ENCODE peak calls at places on chromosomes 16 and 17, in six cellular contexts. Z is AG04450, L is cardiac muscle cell, A is kidney epithelial cell, W is neural progenitor cell, Q is foreskin fibroblast. O is an unnamed sample.

GRCh38 chr16:10880609-10881452 is 3.8 kb downstream of the CIITA start:
- DNase-seq in Z (no peak), L (no peak), A (no peak), W (no peak), Q (no peak), O (no peak)

GRCh38 chr16:83113317-83113716 is 486.5 kb downstream of the CDH13 start:
- DNase-seq in Z (no peak), L (peak), A (no peak), W (peak), Q (no peak), O (no peak)

GRCh38 chr17:79820959-79821330 is 18.3 kb downstream of the CBX4 start:
- DNase-seq in Z (no peak), L (no peak), A (no peak), W (no peak), Q (no peak), O (no peak)

GRCh38 chr17:8225813-8226535 is 15.6 kb upstream of the AURKB start:
- DNase-seq in Z (peak), L (peak), A (no peak), W (peak), Q (peak), O (no peak)

GRCh38 chr16:56237451-56237930 is 46.2 kb downstream of the GNAO1 start:
- DNase-seq in Z (no peak), L (no peak), A (no peak), W (no peak), Q (no peak), O (no peak)

GRCh38 chr16:67936124-67936875 is at the start of gene PSMB10:
- DNase-seq in Z (no peak), L (peak), A (no peak), W (peak), Q (no peak), O (no peak)

GRCh38 chr16:71282943-71283342 is 6.3 kb downstream of the CMTR2 start:
- DNase-seq in Z (no peak), L (no peak), A (no peak), W (no peak), Q (no peak), O (no peak)

GRCh38 chr16:3171181-3171854 is 16.7 kb upstream of the OR1F1 start:
- DNase-seq in Z (no peak), L (no peak), A (no peak), W (peak), Q (no peak), O (no peak)

GRCh38 chr16:56576585-56577299 is 11.9 kb downstream of the MT4 start:
- DNase-seq in Z (peak), L (peak), A (no peak), W (peak), Q (peak), O (no peak)

GRCh38 chr16:17519041-17519440 is 48.3 kb upstream of the XYLT1 start:
- DNase-seq in Z (no peak), L (no peak), A (no peak), W (no peak), Q (peak), O (no peak)

GRCh38 chr17:34673516-34673915 is 94.1 kb downstream of the TMEM132E start:
- DNase-seq in Z (no peak), L (no peak), A (no peak), W (no peak), Q (no peak), O (no peak)

GRCh38 chr16:64470916-64471315 is 650.9 kb downstream of the CDH11 start:
- DNase-seq in Z (no peak), L (no peak), A (no peak), W (no peak), Q (no peak), O (no peak)

GRCh38 chr16:64475627-64476351 is 646.1 kb downstream of the CDH11 start:
- DNase-seq in Z (no peak), L (peak), A (no peak), W (no peak), Q (no peak), O (no peak)

GRCh38 chr16:64469351-64469750 is 652.5 kb downstream of the CDH11 start:
- DNase-seq in Z (no peak), L (no peak), A (no peak), W (no peak), Q (no peak), O (no peak)

GRCh38 chr16:64468515-64469090 is 653.3 kb downstream of the CDH11 start:
- DNase-seq in Z (no peak), L (no peak), A (no peak), W (no peak), Q (no peak), O (no peak)

GRCh38 chr16:64469906-64470702 is 651.8 kb downstream of the CDH11 start:
- DNase-seq in Z (no peak), L (peak), A (no peak), W (peak), Q (no peak), O (no peak)
- TF ChIP-seq CTCF in Z (peak), L (peak), A (no peak), W (no peak), Q (no peak), O (peak)

DNA sequence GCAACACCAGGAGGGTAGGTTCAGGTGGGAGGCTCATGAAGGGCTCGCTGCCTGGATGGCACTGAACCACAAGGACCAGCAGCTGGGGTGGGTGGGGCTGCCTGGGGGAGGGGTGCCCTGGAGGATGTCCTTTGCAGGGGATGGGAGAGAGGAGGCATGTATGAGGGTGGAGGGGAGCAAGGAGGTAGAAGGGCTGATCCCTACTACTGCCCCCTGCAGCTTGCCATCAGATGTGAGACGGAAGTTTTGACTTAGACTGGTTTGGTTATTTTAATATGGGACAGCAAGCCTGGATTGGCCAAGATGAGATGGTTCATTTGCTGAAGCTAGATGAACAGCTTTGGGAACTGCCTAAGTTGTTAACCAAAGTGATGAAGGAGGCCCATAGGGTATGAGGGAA is 115.9 kb downstream of the SEC14L1 start:
- DNase-seq in Z (no peak), L (no peak), A (no peak), W (no peak), Q (no peak), O (no peak)
- TF ChIP-seq CTCF in Z (no peak), L (no peak), A (peak), W (no peak), Q (no peak), O (no peak)

GRCh38 chr16:78390828-78391227 is 291.4 kb downstream of the WWOX start:
- DNase-seq in Z (no peak), L (no peak), A (no peak), W (no peak), Q (no peak), O (no peak)

GRCh38 chr16:78392585-78393195 is 293.2 kb downstream of the WWOX start:
- DNase-seq in Z (no peak), L (no peak), A (no peak), W (no peak), Q (no peak), O (no peak)

GRCh38 chr16:78396673-78397072 is 297.2 kb downstream of the WWOX start:
- DNase-seq in Z (no peak), L (no peak), A (no peak), W (no peak), Q (no peak), O (no peak)

GRCh38 chr16:78395035-78395434 is 295.6 kb downstream of the WWOX start:
- DNase-seq in Z (no peak), L (no peak), A (no peak), W (no peak), Q (no peak), O (no peak)

DNA sequence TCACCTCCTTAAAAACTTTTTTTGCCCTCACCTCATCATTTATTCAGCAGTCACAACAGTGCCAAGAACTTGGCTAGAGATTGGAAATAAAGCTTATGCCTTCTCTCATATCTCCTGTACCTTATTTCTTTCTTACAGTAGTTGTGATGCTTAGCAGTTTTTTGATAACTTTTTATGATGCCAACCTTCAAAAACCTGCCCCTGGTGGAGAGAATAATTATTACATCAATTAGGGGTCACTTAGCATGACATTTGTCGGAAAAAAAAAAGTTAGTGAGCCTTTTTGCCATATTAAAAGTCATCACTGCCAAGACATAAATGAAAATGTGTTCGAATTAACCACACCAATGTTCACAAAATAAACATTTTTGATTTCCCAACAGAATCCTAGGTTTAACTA is 296.6 kb downstream of the WWOX start:
- DNase-seq in Z (no peak), L (no peak), A (no peak), W (peak), Q (no peak), O (no peak)
- TF ChIP-seq CTCF in Z (peak), L (no peak), A (peak), W (peak), Q (no peak), O (peak)

GRCh38 chr17:45663772-45664171 is 120.3 kb upstream of the CRHR1 start:
- DNase-seq in Z (no peak), L (no peak), A (no peak), W (no peak), Q (no peak), O (no peak)

GRCh38 chr17:45668316-45668715 is 115.8 kb upstream of the CRHR1 start:
- DNase-seq in Z (no peak), L (no peak), A (no peak), W (no peak), Q (no peak), O (no peak)

GRCh38 chr17:45666641-45667040 is 117.5 kb upstream of the CRHR1 start:
- DNase-seq in Z (no peak), L (no peak), A (no peak), W (no peak), Q (no peak), O (no peak)

GRCh38 chr17:45667591-45668171 is 116.4 kb upstream of the CRHR1 start:
- DNase-seq in Z (no peak), L (no peak), A (no peak), W (no peak), Q (no peak), O (no peak)

GRCh38 chr17:45666046-45666600 is 118.0 kb upstream of the CRHR1 start:
- DNase-seq in Z (no peak), L (no peak), A (no peak), W (peak), Q (no peak), O (no peak)
- TF ChIP-seq CTCF in Z (no peak), L (no peak), A (no peak), W (peak), Q (no peak), O (peak)

GRCh38 chr17:41772218-41772585 is 14.3 kb downstream of the JUP start:
- DNase-seq in Z (no peak), L (no peak), A (no peak), W (no peak), Q (no peak), O (no peak)
- TF ChIP-seq CTCF in Z (no peak), L (no peak), A (no peak), W (no peak), Q (no peak), O (no peak)

GRCh38 chr16:86508028-86508946 is 2.0 kb upstream of the FOXF1 start:
- DNase-seq in Z (no peak), L (no peak), A (no peak), W (peak), Q (no peak), O (no peak)

GRCh38 chr16:86511317-86512161 is 1.2 kb downstream of the FOXF1 start:
- DNase-seq in Z (no peak), L (no peak), A (no peak), W (peak), Q (no peak), O (no peak)

GRCh38 chr16:86510465-86511261 is at the start of gene FOXF1:
- DNase-seq in Z (peak), L (peak), A (no peak), W (peak), Q (peak), O (no peak)

GRCh38 chr16:86508947-86509758 is 1.2 kb upstream of the FOXF1 start:
- DNase-seq in Z (peak), L (peak), A (no peak), W (peak), Q (peak), O (no peak)

DNA sequence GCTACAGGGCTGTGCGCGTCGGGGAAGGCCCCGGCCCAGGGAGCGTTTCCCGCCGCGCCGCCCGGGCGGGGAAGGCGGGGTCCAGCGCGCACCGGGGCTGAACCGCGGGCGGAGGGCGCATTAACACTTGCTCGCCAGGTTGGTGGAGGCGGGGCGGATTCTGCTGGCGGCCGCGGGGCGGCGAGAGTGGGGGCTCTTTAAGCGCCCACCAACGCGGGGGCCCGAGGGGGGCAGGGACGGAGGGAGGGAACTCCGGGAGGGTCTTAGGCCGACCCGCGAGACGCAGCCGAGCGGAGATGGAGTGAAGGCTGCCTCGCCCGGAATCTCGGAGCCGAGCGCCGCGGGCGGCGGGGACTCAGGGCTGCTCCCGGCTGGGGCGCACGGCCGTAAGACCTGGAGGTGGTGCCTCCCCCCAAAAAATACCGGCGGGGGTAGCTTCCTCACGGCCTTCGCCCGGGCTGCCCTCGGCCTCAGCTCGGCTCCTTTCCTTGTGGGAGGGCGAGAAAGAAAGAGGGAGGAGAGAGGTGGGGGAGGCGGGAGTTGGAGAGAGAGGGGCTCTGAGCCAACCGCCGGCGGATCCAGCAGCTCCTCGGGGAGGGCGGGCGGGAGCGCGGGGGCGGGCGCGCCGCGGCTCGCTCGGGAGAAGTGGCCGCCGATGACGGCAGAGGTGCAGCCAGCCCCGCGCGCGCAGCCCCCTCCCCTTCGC is 415 bp upstream of the FOXF1 start:
- DNase-seq in Z (peak), L (peak), A (no peak), W (peak), Q (peak), O (no peak)
- TF ChIP-seq CTCF in Z (peak), L (no peak), A (no peak), W (no peak), Q (no peak), O (no peak)

DNA sequence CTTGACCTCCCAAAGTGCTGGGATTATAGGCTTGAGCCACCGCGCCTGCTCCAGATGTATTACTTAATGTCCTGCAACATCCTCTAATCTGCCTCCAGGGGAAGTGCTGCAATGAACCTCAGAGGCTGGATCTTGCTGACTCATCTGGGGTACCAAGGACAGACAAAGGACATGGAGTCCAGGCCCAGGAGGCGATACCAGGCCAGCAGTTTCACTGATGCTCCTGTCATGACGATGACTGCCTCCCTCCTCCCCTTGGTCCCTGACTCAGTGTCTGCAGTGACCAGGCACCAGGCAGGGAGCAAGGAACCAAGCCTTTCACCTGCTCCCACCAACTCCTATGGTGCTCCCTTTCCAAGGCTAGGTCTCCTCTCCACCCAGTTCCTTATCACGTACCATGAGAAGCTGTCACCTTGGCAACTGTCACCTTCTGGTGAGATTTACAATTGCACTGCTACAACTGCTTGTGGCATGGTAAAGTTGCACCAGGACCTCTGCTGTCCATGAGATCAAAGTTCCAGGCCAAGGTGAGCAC is 21.6 kb upstream of the PHOSPHO1 start:
- DNase-seq in Z (no peak), L (peak), A (no peak), W (no peak), Q (peak), O (no peak)
- TF ChIP-seq CTCF in Z (no peak), L (no peak), A (no peak), W (no peak), Q (no peak), O (no peak)

DNA sequence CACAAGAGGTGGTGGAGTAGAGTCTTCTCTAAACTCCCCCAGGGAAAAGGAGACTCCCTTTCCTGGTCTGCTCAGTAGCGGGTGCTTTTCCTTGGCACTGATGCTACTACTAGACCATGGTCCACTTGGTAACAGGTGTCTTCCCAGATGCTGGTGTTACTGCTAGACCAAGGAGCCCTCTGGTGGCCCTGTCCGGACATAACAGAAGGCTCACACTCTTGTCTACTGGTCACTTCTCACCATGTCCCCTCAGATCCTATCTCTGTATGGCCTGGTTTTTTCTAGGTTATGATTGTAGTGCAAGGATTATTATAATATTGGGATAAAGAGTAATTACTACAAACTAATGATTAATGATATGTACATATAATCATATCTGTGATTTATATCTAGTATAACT is 49.7 kb upstream of the ARL4D start:
- DNase-seq in Z (no peak), L (no peak), A (no peak), W (no peak), Q (no peak), O (no peak)
- TF ChIP-seq CTCF in Z (no peak), L (no peak), A (no peak), W (no peak), Q (no peak), O (peak)

GRCh38 chr17:58307468-58308172 is 21.0 kb downstream of the TSPOAP1 start:
- DNase-seq in Z (no peak), L (no peak), A (no peak), W (no peak), Q (no peak), O (no peak)

GRCh38 chr17:58308985-58309917 is 19.3 kb downstream of the TSPOAP1 start:
- DNase-seq in Z (no peak), L (no peak), A (no peak), W (no peak), Q (no peak), O (no peak)

GRCh38 chr17:58306131-58306951 is 22.3 kb downstream of the TSPOAP1 start:
- DNase-seq in Z (no peak), L (no peak), A (no peak), W (no peak), Q (no peak), O (no peak)

GRCh38 chr17:58309918-58310259 is 18.7 kb downstream of the TSPOAP1 start:
- DNase-seq in Z (no peak), L (no peak), A (no peak), W (no peak), Q (no peak), O (no peak)

GRCh38 chr17:58308173-58308984 is 20.2 kb downstream of the TSPOAP1 start:
- DNase-seq in Z (no peak), L (peak), A (no peak), W (peak), Q (no peak), O (no peak)
- TF ChIP-seq CTCF in Z (peak), L (peak), A (peak), W (peak), Q (peak), O (no peak)